ENCODE peak calls at places on chromosomes 3 and 15, in eight cellular contexts. Z is LoVo; K is left ventricle myocardium superior; X is stimulated activated CD4-positive, alpha-beta T cell treated with anti-CD3 and anti-CD28 coated beads, Interleukin-4, amount 100 ng/mL, for 1 hour; D is bronchial epithelial cell; J is stimulated activated CD8-positive, alpha-beta memory T cell treated with anti-CD3 and anti-CD28 coated beads, Interleukin-4, amount 100 ng/mL, for 1 hour; O is HEK293T; N is endothelial cell. G is an unnamed sample.
A peak's percentile ranks its signal among the peaks of the same experiment; 100 is the strongest.

GRCh38 chr15:78671626-78672211 is 30.7 kb upstream of the CHRNB4 start:
- DNase-seq in Z (no peak), K (no peak), X (no peak), D (no peak), J (no peak), O (no peak), N (no peak), G (peak; percentile 93)

GRCh38 chr15:77853008-77853328 is 220.3 kb upstream of the LINGO1 start:
- DNase-seq in Z (no peak), K (no peak), X (no peak), D (no peak), J (no peak), O (no peak), N (no peak), G (no peak)

GRCh38 chr15:60634815-60635214 is 155.9 kb upstream of the ICE2 start:
- DNase-seq in Z (no peak), K (no peak), X (no peak), D (no peak), J (no peak), O (no peak), N (no peak), G (no peak)

GRCh38 chr15:84023636-84024035 is 211.9 kb upstream of the GOLGA6L4 start:
- DNase-seq in Z (no peak), K (no peak), X (no peak), D (peak; percentile 37), J (no peak), O (peak; percentile 39), N (peak; percentile 33), G (peak; percentile 75)

GRCh38 chr15:28888302-28888894 is 2.6 kb downstream of the APBA2 start:
- DNase-seq in Z (no peak), K (no peak), X (no peak), D (no peak), J (no peak), O (no peak), N (no peak), G (no peak)

GRCh38 chr3:567488-568173 is 371.1 kb downstream of the CHL1 start:
- DNase-seq in Z (no peak), K (no peak), X (no peak), D (no peak), J (no peak), O (no peak), N (no peak), G (no peak)

GRCh38 chr15:58346361-58346760 is 85.4 kb upstream of the LIPC start:
- DNase-seq in Z (no peak), K (no peak), X (no peak), D (peak; percentile 45), J (no peak), O (no peak), N (no peak), G (peak; percentile 37)

GRCh38 chr3:182989566-182989965 is 9.2 kb upstream of the DCUN1D1 start:
- DNase-seq in Z (no peak), K (no peak), X (no peak), D (peak; percentile 58), J (no peak), O (no peak), N (no peak), G (no peak)

GRCh38 chr3:186520957-186521842 is 23.0 kb downstream of the CRYGS start:
- DNase-seq in Z (no peak), K (no peak), X (no peak), D (no peak), J (no peak), O (no peak), N (no peak), G (no peak)

GRCh38 chr3:45029661-45030060 is 3.6 kb downstream of the CLEC3B start:
- DNase-seq in Z (no peak), K (no peak), X (no peak), D (peak; percentile 47), J (no peak), O (no peak), N (no peak), G (no peak)

GRCh38 chr3:72746412-72747411 is 101.5 kb downstream of the SHQ1 start:
- DNase-seq in Z (no peak), K (no peak), X (no peak), D (peak; percentile 47), J (no peak), O (no peak), N (no peak), G (no peak)

GRCh38 chr15:29312387-29312786 is 42.8 kb upstream of the NSMCE3 start:
- DNase-seq in Z (no peak), K (no peak), X (no peak), D (peak; percentile 23), J (no peak), O (no peak), N (no peak), G (no peak)

GRCh38 chr3:47854720-47855455 is 52.0 kb downstream of the DHX30 start:
- DNase-seq in Z (no peak), K (no peak), X (no peak), D (no peak), J (no peak), O (no peak), N (no peak), G (no peak)

GRCh38 chr15:66748320-66748779 is 46.3 kb downstream of the SMAD6 start:
- DNase-seq in Z (no peak), K (no peak), X (no peak), D (no peak), J (no peak), O (no peak), N (no peak), G (no peak)

GRCh38 chr15:97234841-97235240 is 725.7 kb upstream of the ARRDC4 start:
- DNase-seq in Z (no peak), K (no peak), X (no peak), D (no peak), J (no peak), O (no peak), N (no peak), G (peak; percentile 65)

GRCh38 chr3:112134335-112135124 is 1.5 kb upstream of the GCSAM start:
- DNase-seq in Z (peak; percentile 19), K (no peak), X (no peak), D (peak; percentile 13), J (no peak), O (no peak), N (no peak), G (no peak)

GRCh38 chr3:37443363-37444035 is 269.1 kb upstream of the LRRFIP2 start:
- DNase-seq in Z (no peak), K (no peak), X (no peak), D (peak; percentile 37), J (no peak), O (no peak), N (no peak), G (no peak)

GRCh38 chr3:61869378-61869777 is 308.0 kb downstream of the PTPRG start:
- DNase-seq in Z (no peak), K (no peak), X (no peak), D (no peak), J (no peak), O (no peak), N (no peak), G (no peak)

GRCh38 chr3:109178701-109179100 is 42.2 kb downstream of the C3orf85 start:
- DNase-seq in Z (no peak), K (no peak), X (no peak), D (no peak), J (no peak), O (no peak), N (no peak), G (no peak)

GRCh38 chr3:58609990-58610389 is 32.8 kb upstream of the FAM107A start:
- DNase-seq in Z (no peak), K (no peak), X (no peak), D (no peak), J (no peak), O (no peak), N (no peak), G (no peak)

GRCh38 chr3:127194601-127195187 is 1.8 kb downstream of the PRR23E start:
- DNase-seq in Z (no peak), K (no peak), X (no peak), D (no peak), J (no peak), O (no peak), N (no peak), G (no peak)

GRCh38 chr15:74722591-74722990 is 2.7 kb downstream of the CYP1A1 start:
- DNase-seq in Z (no peak), K (no peak), X (no peak), D (no peak), J (no peak), O (no peak), N (no peak), G (no peak)

GRCh38 chr3:42749753-42750231 is 23.3 kb downstream of the CCDC13 start:
- DNase-seq in Z (no peak), K (no peak), X (no peak), D (no peak), J (no peak), O (no peak), N (no peak), G (no peak)

GRCh38 chr15:44535509-44536297 is 1.2 kb upstream of the EIF3J start:
- DNase-seq in Z (peak; percentile 34), K (no peak), X (peak; percentile 20), D (no peak), J (no peak), O (no peak), N (peak; percentile 22), G (no peak)

GRCh38 chr3:46312996-46313395 is 40.9 kb upstream of the CCR2 start:
- DNase-seq in Z (no peak), K (no peak), X (no peak), D (peak; percentile 85), J (no peak), O (no peak), N (no peak), G (no peak)